ENCODE peak calls at places on chromosomes 11 and 22, in four cellular contexts. S, T, Z and J are unnamed samples.

GRCh38 chr11:30917859-30918478 is 331.8 kb upstream of the MPPED2 start:
- DNase-seq in S (peak; percentile 35), T (no peak), Z (peak; percentile 40), J (no peak)

GRCh38 chr11:36509265-36509664 is 807 bp downstream of the TRAF6 start:
- DNase-seq in S (peak; percentile 20), T (no peak), Z (no peak), J (no peak)

GRCh38 chr11:69386594-69387408 is 92.8 kb downstream of the MYEOV start:
- DNase-seq in S (no peak), T (no peak), Z (no peak), J (no peak)

GRCh38 chr11:68312117-68312779 is at the start of gene LRP5:
- DNase-seq in S (peak; percentile 95), T (no peak), Z (no peak), J (no peak)

GRCh38 chr22:42697542-42698013 is 23.1 kb downstream of the A4GALT start:
- DNase-seq in S (no peak), T (no peak), Z (peak; percentile 61), J (no peak)

GRCh38 chr22:41369089-41369745 is 12.5 kb upstream of the TEF start:
- DNase-seq in S (no peak), T (no peak), Z (no peak), J (no peak)

GRCh38 chr11:44595964-44596381 is 30.5 kb downstream of the CD82 start:
- DNase-seq in S (no peak), T (no peak), Z (no peak), J (no peak)

GRCh38 chr22:36067237-36067558 is 38.6 kb upstream of the RBFOX2 start:
- DNase-seq in S (no peak), T (no peak), Z (no peak), J (no peak)

GRCh38 chr11:18013790-18014507 is 1.1 kb upstream of the SERGEF start:
- DNase-seq in S (no peak), T (no peak), Z (no peak), J (peak; percentile 12)

GRCh38 chr11:1084561-1085439 is 10.1 kb downstream of the MUC2 start:
- DNase-seq in S (peak; percentile 39), T (no peak), Z (no peak), J (peak; percentile 12)

GRCh38 chr11:44561275-44561781 is 4.1 kb upstream of the CD82 start:
- DNase-seq in S (peak; percentile 6), T (no peak), Z (no peak), J (no peak)

GRCh38 chr11:131934006-131934405 is 563.6 kb downstream of the NTM start:
- DNase-seq in S (no peak), T (no peak), Z (no peak), J (no peak)

GRCh38 chr11:66068923-66069714 is 953 bp upstream of the PACS1 start:
- DNase-seq in S (no peak), T (no peak), Z (peak; percentile 12), J (peak; percentile 49)

GRCh38 chr11:131766637-131767036 is 396.2 kb downstream of the NTM start:
- DNase-seq in S (no peak), T (no peak), Z (no peak), J (no peak)

DNA sequence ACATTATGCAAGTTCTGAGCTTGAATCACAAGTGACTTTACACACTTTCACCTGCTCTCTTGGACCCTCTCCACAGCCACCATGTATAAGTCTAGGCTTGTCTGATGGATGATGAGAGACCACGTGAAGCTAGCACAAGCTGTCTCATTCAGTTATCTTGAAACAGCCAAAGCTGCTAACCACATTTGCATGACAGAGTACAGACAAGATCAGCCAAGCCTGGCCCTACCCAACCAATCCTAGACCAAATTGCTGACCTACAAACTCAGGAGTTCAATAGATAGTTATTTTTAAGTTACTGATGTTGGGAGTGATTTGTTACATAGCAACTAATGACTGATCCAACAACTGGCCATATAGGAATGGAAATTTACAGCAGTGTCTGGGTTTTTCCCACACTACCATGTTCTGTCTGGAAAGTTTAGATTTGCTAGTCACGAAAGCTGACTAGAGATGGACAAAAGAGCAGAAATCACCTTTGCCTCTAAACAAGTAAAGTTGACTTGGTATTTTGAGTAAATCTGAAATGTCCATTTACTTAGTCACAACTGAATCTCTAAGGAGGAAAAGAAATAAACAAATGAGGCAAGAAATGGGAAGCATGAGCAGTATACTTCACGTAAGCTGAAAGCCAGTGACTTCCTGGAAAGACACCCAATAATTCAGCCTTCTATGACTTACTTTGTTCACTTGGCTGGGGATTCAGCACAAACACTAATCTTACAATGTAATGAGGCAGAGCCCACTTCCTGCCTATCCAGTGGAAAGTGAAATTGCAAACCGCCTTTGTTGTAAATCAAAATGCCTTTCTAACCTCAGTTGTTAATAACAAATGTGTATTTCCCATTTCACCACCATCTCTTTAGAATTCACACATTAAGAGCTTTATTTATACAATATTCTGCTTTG is 101.7 kb downstream of the FAM181B start:
- DNase-seq in S (no peak), T (peak; percentile 27), Z (no peak), J (no peak)
- TF ChIP-seq CBFB in S (no peak), T (no peak), Z (no peak), J (no peak)

GRCh38 chr11:134418119-134418840 is 6.2 kb upstream of the B3GAT1 start:
- DNase-seq in S (no peak), T (no peak), Z (no peak), J (peak; percentile 13)
- TF ChIP-seq CBFB in S (no peak), T (no peak), Z (no peak), J (no peak)

DNA sequence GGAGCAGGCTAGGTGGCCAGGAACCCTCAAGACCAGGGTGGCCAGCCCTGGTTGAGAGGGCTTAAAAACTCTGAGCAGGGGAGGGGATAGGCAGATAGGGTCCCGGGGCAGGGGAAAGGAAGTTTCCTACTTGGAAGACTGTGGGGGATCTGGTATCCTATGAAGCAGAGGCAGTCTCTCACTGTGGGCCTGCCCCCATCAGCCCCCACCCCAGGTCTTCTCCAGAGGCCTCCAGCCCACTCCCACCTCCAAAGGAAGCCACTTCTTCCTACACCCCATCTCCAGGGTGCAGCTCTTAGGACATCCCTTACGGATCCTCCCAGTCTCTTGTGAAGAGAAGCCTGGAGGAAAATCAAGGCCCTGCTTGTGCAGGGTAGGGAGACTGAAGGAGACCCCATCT is 16.3 kb downstream of the SCN4B start:
- DNase-seq in S (no peak), T (no peak), Z (no peak), J (no peak)
- TF ChIP-seq CBFB in S (no peak), T (no peak), Z (no peak), J (no peak)

GRCh38 chr11:103907548-103908455 is 128.6 kb upstream of the DDI1 start:
- DNase-seq in S (no peak), T (no peak), Z (no peak), J (no peak)
- TF ChIP-seq CBFB in S (no peak), T (no peak), Z (no peak), J (no peak)

GRCh38 chr11:71451596-71452353 is 1.2 kb upstream of the NADSYN1 start:
- DNase-seq in S (no peak), T (no peak), Z (peak; percentile 14), J (peak; percentile 62)
- TF ChIP-seq CBFB in S (no peak), T (no peak), Z (no peak), J (no peak)

GRCh38 chr22:50486561-50487289 is at the start of gene MIOX:
- DNase-seq in S (no peak), T (no peak), Z (no peak), J (no peak)
- TF ChIP-seq CBFB in S (no peak), T (no peak), Z (no peak), J (no peak)